ENCODE peak calls at places on chromosomes 4 and X, in nine cellular contexts. V is tibial artery, X is endothelial cell, N is HFFc6, E is upper lobe of right lung, C is neural crest cell, D is OCI-LY7, M is epithelial cell of esophagus, Q is AG04449. R is an unnamed sample.

GRCh38 chrX:20594985-20595384 is 328.3 kb upstream of the RPS6KA3 start:
- DNase-seq in D (no peak), M (peak), C (no peak), X (no peak), V (no peak), Q (no peak), E (no peak), N (no peak), R (no peak)

GRCh38 chr4:84031401-84031800 is 467.7 kb downstream of the NKX6-1 start:
- DNase-seq in V (no peak), X (no peak), N (no peak), M (no peak), Q (no peak), C (no peak), D (no peak), E (no peak), R (no peak)

GRCh38 chr4:24315056-24315455 is 269.3 kb downstream of the DHX15 start:
- DNase-seq in D (no peak), E (no peak), M (peak), X (no peak), C (no peak), Q (no peak), V (no peak), N (no peak), R (no peak)

GRCh38 chrX:118928126-118928525 is 46.3 kb upstream of the LONRF3 start:
- DNase-seq in V (no peak), M (no peak), C (no peak), E (no peak), N (peak), D (no peak), X (no peak), Q (no peak), R (no peak)

GRCh38 chrX:57902633-57903032 is 7.6 kb downstream of the ZXDA start:
- DNase-seq in X (no peak), D (no peak), E (no peak), Q (no peak), N (no peak), C (no peak), V (no peak), M (no peak), R (no peak)

GRCh38 chrX:70434914-70435586 is 9.6 kb upstream of the DLG3 start:
- DNase-seq in V (peak), M (no peak), C (no peak), E (no peak), D (no peak), Q (no peak), X (no peak), N (peak), R (no peak)

GRCh38 chrX:36908801-36909403 is 99.3 kb upstream of the FAM47C start:
- DNase-seq in N (peak), V (no peak), E (no peak), X (no peak), D (peak), C (no peak), Q (no peak), M (peak), R (no peak)

GRCh38 chr4:184645904-184646610 is 3.2 kb downstream of the CASP3 start:
- DNase-seq in X (no peak), V (no peak), N (no peak), M (no peak), C (no peak), Q (no peak), E (no peak), D (no peak), R (no peak)

GRCh38 chr4:55326629-55327028 is 19.4 kb upstream of the SRD5A3 start:
- DNase-seq in Q (no peak), X (no peak), M (no peak), E (no peak), C (no peak), V (no peak), N (no peak), D (no peak), R (no peak)

GRCh38 chr4:183095199-183095512 is 3.9 kb upstream of the WWC2 start:
- DNase-seq in D (no peak), M (no peak), Q (no peak), N (no peak), C (no peak), E (no peak), X (no peak), V (no peak), R (no peak)

GRCh38 chrX:107659768-107660167 is 31.5 kb downstream of the PRPS1 start:
- DNase-seq in C (no peak), M (peak), X (peak), N (peak), Q (no peak), E (no peak), V (peak), D (peak), R (no peak)

GRCh38 chr4:110628321-110629213 is 5.7 kb upstream of the PITX2 start:
- DNase-seq in N (no peak), Q (no peak), C (no peak), V (no peak), X (no peak), M (no peak), E (no peak), D (no peak), R (no peak)

GRCh38 chr4:126627255-126627654 is 1005.5 kb upstream of the INTU start:
- DNase-seq in E (no peak), V (no peak), M (peak), C (no peak), D (no peak), X (peak), Q (no peak), N (peak), R (no peak)

GRCh38 chrX:77427586-77427985 is 19.6 kb upstream of the FGF16 start:
- DNase-seq in N (no peak), V (no peak), E (no peak), D (no peak), M (no peak), C (no peak), X (no peak), Q (no peak), R (no peak)

GRCh38 chrX:40806511-40807220 is 71.3 kb upstream of the MED14 start:
- DNase-seq in X (no peak), N (no peak), V (no peak), E (no peak), M (no peak), C (no peak), Q (no peak), D (no peak), R (no peak)

GRCh38 chrX:79259073-79259689 is 108.0 kb downstream of the ITM2A start:
- DNase-seq in N (no peak), V (no peak), E (no peak), C (no peak), M (no peak), Q (no peak), D (peak), X (no peak), R (no peak)

GRCh38 chr4:79757580-79757979 is 315.4 kb downstream of the ANTXR2 start:
- DNase-seq in N (peak), D (no peak), X (no peak), E (no peak), Q (no peak), M (no peak), C (no peak), V (no peak), R (no peak)

GRCh38 chr4:72846280-72847111 is 223.0 kb downstream of the COX18 start:
- DNase-seq in M (peak), D (peak), X (no peak), E (no peak), Q (no peak), N (peak), V (no peak), C (peak), R (no peak)

GRCh38 chr4:131470360-131470759 is 1678.7 kb upstream of the PCDH10 start:
- DNase-seq in M (no peak), Q (no peak), D (no peak), V (no peak), N (no peak), E (no peak), C (no peak), X (no peak), R (no peak)

GRCh38 chr4:158410272-158410671 is 111.4 kb upstream of the RXFP1 start:
- DNase-seq in N (peak), C (no peak), Q (no peak), M (peak), X (no peak), D (no peak), V (no peak), E (no peak), R (no peak)

GRCh38 chr4:17981063-17981462 is 40.5 kb downstream of the LCORL start:
- DNase-seq in M (peak), C (no peak), E (no peak), N (no peak), V (no peak), D (no peak), Q (no peak), X (no peak), R (no peak)

GRCh38 chr4:83282049-83282535 is 2.5 kb downstream of the COQ2 start:
- DNase-seq in V (no peak), E (no peak), M (peak), N (peak), X (peak), Q (no peak), D (peak), C (peak), R (no peak)

DNA sequence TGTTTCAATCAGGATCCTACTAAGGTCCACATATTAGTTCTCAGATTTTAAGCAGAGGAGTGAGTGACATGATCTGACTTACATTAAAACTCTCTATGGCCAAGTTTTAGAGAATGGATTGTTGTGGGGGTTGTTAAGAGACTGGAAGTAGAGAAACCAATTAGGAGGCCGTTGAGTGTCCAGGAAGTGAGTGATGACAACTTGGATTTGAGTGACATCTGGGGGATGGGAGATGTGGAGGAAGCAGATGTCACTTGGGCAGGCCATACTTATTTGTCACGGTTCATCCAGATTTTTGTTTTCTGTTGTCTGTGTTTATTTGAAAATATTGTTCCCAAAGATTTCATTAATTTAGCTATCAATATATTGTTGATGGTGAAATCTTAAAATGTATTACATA is 28.3 kb downstream of the ADD1 start:
- DNase-seq in N (no peak), M (no peak), V (no peak), X (no peak), Q (no peak), D (no peak), E (no peak), C (no peak), R (no peak)
- TF ChIP-seq CTCF in N (no peak), M (no peak), V (no peak), X (no peak), Q (no peak), D (no peak), E (no peak), C (no peak), R (no peak)

DNA sequence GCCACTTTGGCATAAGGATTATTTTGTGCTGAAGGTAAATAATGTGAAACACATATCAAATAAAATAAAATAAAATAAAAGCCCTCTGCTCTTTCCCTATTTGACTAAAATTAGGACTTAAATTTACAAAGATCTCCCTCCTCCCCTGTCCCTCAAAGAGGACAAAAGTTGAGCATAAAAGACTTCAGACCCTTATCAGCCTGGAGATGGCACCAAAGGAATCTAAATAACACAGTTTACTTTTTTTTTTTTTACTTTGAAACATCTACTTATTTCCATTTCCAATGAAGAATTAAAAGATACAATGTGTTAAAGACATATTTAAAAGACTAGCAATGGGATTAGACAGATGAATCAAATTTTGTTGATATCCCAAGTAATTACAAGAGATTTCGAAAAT is 89.7 kb downstream of the EPHA5 start:
- DNase-seq in D (no peak), M (peak), N (no peak), X (no peak), E (no peak), C (no peak), V (no peak), Q (no peak), R (no peak)
- TF ChIP-seq CTCF in D (no peak), M (no peak), N (no peak), X (no peak), E (no peak), C (peak), V (no peak), Q (no peak), R (no peak)

DNA sequence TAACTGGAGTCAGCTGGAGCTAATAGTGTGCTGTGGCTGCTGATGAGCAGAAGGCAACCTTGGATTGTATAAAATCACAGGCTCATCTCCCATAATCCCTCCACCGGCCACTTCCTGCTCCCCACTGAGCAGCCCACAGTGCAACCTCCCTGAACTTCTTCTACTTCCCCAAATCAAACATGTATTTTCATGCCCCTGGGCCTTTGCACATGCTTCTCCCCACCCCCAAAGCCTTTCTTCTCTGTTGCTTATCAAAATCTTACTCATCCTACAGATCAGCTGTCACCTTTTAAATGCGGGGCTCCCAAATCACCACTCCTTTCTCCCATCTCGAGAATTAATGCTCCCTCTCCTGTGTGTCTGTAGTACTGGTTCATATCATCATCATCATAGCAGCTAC is 35.8 kb downstream of the RHOH start:
- DNase-seq in M (no peak), Q (no peak), C (no peak), E (no peak), X (no peak), D (no peak), V (no peak), N (no peak), R (no peak)
- TF ChIP-seq CTCF in M (no peak), Q (no peak), C (no peak), E (no peak), X (no peak), D (no peak), V (no peak), N (no peak), R (no peak)

DNA sequence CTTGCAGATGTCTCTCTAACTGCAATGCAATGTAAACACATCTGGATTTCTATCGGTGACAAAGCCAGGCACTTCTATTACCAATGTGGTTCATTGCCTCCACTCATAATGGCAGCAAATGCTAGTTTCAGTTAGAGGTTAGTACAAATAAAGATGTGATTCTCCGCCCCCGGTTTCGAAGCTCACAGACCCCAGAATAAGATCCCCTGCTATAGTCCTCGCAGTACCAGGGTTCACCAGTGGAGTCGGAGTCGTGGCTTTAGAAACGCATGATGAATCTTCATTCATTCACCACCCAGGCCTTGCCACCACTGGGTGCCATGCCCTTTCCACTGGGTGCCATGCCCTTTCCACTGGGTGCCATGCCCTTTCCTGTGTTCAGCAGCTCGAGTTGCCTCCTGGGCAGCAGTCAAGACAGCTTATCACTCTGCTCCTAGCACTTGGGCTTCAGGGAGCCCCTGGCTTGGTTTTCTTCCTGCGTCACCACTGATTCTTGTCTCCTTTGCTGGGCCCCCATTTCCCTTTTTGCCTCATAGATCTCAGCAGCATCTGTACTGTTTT is 3.5 kb upstream of the NAA10 start:
- DNase-seq in N (no peak), V (no peak), C (no peak), Q (no peak), D (no peak), M (no peak), E (no peak), X (no peak), R (no peak)
- TF ChIP-seq CTCF in N (no peak), V (no peak), C (no peak), Q (no peak), D (no peak), M (no peak), E (no peak), X (no peak), R (no peak)

DNA sequence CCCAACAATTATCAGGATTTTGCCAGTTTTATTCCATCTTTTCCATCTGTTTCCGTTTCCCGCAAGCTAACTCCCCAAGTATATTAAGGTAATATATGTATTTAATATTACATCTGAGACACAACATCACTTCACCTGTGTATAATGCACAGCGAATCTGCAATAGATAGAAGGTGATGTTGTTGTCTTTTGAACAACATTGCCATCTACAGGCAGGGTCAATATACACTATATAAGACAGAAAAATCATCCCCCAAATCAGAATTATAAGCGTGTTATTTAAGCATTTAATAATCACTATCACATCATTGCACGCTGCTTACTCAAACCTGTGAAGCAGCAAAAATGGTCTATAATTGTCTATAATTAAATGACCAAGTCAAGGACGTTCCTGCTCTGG is 1115.5 kb downstream of the NLGN4X start:
- DNase-seq in M (peak), D (peak), C (no peak), X (no peak), E (no peak), N (no peak), V (no peak), Q (no peak), R (no peak)
- TF ChIP-seq CTCF in M (peak), D (peak), C (peak), X (no peak), E (peak), N (no peak), V (peak), Q (no peak), R (peak)

DNA sequence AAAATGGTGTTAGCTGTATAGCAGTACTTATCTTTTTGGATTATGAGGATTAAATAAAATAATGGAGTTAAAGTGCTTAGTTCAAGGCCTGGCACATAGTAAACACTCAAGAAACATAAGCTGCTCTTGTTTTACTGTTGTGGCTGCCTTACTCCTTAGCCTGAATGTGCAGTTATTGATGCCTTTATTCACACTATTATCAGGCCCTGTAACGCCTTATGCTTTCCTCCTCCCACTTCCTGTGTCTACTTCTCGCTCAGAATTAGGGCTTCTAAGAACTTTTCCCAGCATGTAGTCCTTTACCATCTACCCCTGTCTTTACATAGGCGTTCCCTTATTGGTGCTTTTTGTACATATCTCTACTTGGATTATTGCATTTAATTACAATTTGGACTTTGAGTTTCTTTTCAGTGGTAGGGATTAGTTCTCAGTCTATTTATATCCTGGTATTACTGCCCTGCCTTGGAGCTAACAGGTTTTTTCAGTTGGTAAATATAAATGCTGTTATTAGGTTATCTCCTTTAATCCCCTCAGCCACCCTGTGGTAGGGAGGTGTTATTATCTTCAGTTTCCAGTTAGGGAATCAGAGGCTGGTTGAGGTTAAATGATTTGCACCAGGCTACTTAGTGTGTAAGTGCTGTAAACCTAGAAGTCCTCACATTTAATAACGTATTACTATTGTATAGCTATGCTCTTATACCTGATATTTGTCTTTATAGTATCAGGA is 83.9 kb downstream of the RBPJ start:
- DNase-seq in D (no peak), E (no peak), C (no peak), M (no peak), V (no peak), Q (no peak), N (no peak), X (no peak), R (no peak)
- TF ChIP-seq CTCF in D (peak), E (no peak), C (peak), M (no peak), V (no peak), Q (no peak), N (peak), X (no peak), R (no peak)

DNA sequence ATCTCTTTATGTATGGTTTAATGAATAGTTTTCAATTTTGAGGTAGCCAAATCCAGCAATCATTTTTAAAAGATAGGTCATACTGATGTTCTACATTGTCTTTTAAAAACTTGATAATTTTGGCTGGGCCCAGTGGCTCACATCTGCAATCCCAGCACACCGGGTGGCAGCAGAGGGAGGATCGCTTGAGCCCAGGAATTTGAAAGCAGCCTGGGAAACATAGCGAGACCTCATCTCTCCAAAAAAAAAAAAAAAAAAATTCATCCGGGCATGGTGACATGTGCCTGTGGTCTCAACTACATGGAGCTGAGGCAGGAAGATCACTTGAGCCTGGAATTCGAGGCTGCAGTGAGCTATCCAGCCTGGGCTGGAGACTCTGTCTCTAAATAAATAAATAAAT is 419.8 kb downstream of the GALNTL6 start:
- DNase-seq in C (no peak), Q (no peak), M (peak), X (peak), D (no peak), E (no peak), N (no peak), V (no peak), R (no peak)
- TF ChIP-seq CTCF in C (no peak), Q (no peak), M (no peak), X (no peak), D (no peak), E (no peak), N (no peak), V (no peak), R (no peak)

GRCh38 chr4:121693450-121693849 is 3.3 kb downstream of the ANXA5 start:
- DNase-seq in V (no peak), Q (no peak), C (no peak), M (no peak), D (no peak), E (no peak), X (no peak), N (no peak), R (no peak)
- TF ChIP-seq CTCF in V (no peak), Q (no peak), C (no peak), M (no peak), D (no peak), E (no peak), X (no peak), N (no peak), R (no peak)

R was measured in CD14-positive monocyte.